ENCODE peak calls at places on chromosomes 7 and 10, in ten cellular contexts. One of them, this sample, is unnamed. For H3K27me3 and H3K4me1, the result is how much of the 10 kb centered on the place peaks cover.

GRCh38 chr7:95335093-95335492 is 10.8 kb upstream of the PON1 start:
- DNase-seq in colonic mucosa: no peak
- DNase-seq in mesendoderm: no peak
- DNase-seq in neural progenitor cell: no peak
- DNase-seq in GM23248: peak
- DNase-seq in PC-3: peak
- DNase-seq in mesenchymal stem cell: peak
- DNase-seq in HCT116: no peak
- DNase-seq in SK-N-SH: no peak
- DNase-seq in H9: no peak
- DNase-seq in this sample: peak

GRCh38 chr7:47866120-47866519 is 82.1 kb downstream of the PKD1L1 start:
- DNase-seq in colonic mucosa: no peak
- DNase-seq in mesendoderm: no peak
- DNase-seq in neural progenitor cell: no peak
- DNase-seq in GM23248: peak
- DNase-seq in PC-3: no peak
- DNase-seq in mesenchymal stem cell: no peak
- DNase-seq in HCT116: no peak
- DNase-seq in SK-N-SH: no peak
- DNase-seq in H9: no peak
- DNase-seq in this sample: no peak

GRCh38 chr10:14554843-14555205 is 219.9 kb downstream of the FAM107B start:
- DNase-seq in colonic mucosa: no peak
- DNase-seq in mesendoderm: no peak
- DNase-seq in neural progenitor cell: no peak
- DNase-seq in GM23248: no peak
- DNase-seq in PC-3: peak
- DNase-seq in mesenchymal stem cell: no peak
- DNase-seq in HCT116: no peak
- DNase-seq in SK-N-SH: no peak
- DNase-seq in H9: no peak
- DNase-seq in this sample: no peak

GRCh38 chr7:151199196-151199874 is 11.0 kb downstream of the H2BK1 start:
- DNase-seq in colonic mucosa: no peak
- DNase-seq in mesendoderm: peak
- DNase-seq in neural progenitor cell: peak
- DNase-seq in GM23248: no peak
- DNase-seq in PC-3: no peak
- DNase-seq in mesenchymal stem cell: no peak
- DNase-seq in HCT116: no peak
- DNase-seq in SK-N-SH: no peak
- DNase-seq in H9: peak
- DNase-seq in this sample: no peak

GRCh38 chr7:34096135-34096775 is 190.9 kb downstream of the BMPER start:
- DNase-seq in colonic mucosa: peak
- DNase-seq in mesendoderm: no peak
- DNase-seq in neural progenitor cell: no peak
- DNase-seq in GM23248: peak
- DNase-seq in PC-3: peak
- DNase-seq in mesenchymal stem cell: peak
- DNase-seq in HCT116: no peak
- DNase-seq in SK-N-SH: no peak
- DNase-seq in H9: no peak
- DNase-seq in this sample: peak

GRCh38 chr10:90988802-90989201 is 67.9 kb upstream of the ANKRD1 start:
- DNase-seq in colonic mucosa: no peak
- DNase-seq in mesendoderm: no peak
- DNase-seq in neural progenitor cell: no peak
- DNase-seq in GM23248: no peak
- DNase-seq in PC-3: no peak
- DNase-seq in mesenchymal stem cell: no peak
- DNase-seq in HCT116: no peak
- DNase-seq in SK-N-SH: no peak
- DNase-seq in H9: no peak
- DNase-seq in this sample: no peak

GRCh38 chr7:151726875-151727578 is 149.9 kb downstream of the PRKAG2 start:
- DNase-seq in colonic mucosa: no peak
- DNase-seq in mesendoderm: no peak
- DNase-seq in neural progenitor cell: no peak
- DNase-seq in GM23248: no peak
- DNase-seq in PC-3: no peak
- DNase-seq in mesenchymal stem cell: no peak
- DNase-seq in HCT116: no peak
- DNase-seq in SK-N-SH: peak
- DNase-seq in H9: no peak
- DNase-seq in this sample: no peak

GRCh38 chr10:61409132-61409531 is 44.0 kb downstream of the TMEM26 start:
- DNase-seq in colonic mucosa: no peak
- DNase-seq in mesendoderm: no peak
- DNase-seq in neural progenitor cell: peak
- DNase-seq in GM23248: no peak
- DNase-seq in PC-3: no peak
- DNase-seq in mesenchymal stem cell: no peak
- DNase-seq in HCT116: no peak
- DNase-seq in SK-N-SH: no peak
- DNase-seq in H9: no peak
- DNase-seq in this sample: no peak

GRCh38 chr7:101166603-101166908 is 1.2 kb upstream of the VGF start:
- DNase-seq in colonic mucosa: no peak
- DNase-seq in mesendoderm: peak
- DNase-seq in neural progenitor cell: no peak
- DNase-seq in GM23248: no peak
- DNase-seq in PC-3: no peak
- DNase-seq in mesenchymal stem cell: no peak
- DNase-seq in HCT116: no peak
- DNase-seq in SK-N-SH: peak
- DNase-seq in H9: no peak
- DNase-seq in this sample: no peak
- H3K27me3 ChIP-seq in colonic mucosa: half or more
- H3K27me3 ChIP-seq in mesendoderm: under half
- H3K27me3 ChIP-seq in neural progenitor cell: half or more
- H3K27me3 ChIP-seq in GM23248: under half
- H3K27me3 ChIP-seq in PC-3: under half
- H3K27me3 ChIP-seq in mesenchymal stem cell: half or more
- H3K27me3 ChIP-seq in HCT116: under half
- H3K27me3 ChIP-seq in SK-N-SH: under half
- H3K27me3 ChIP-seq in H9: under half
- H3K27me3 ChIP-seq in this sample: half or more

GRCh38 chr7:11191574-11192220 is 218.0 kb downstream of the PHF14 start:
- DNase-seq in colonic mucosa: no peak
- DNase-seq in mesendoderm: peak
- DNase-seq in neural progenitor cell: peak
- DNase-seq in GM23248: peak
- DNase-seq in PC-3: no peak
- DNase-seq in mesenchymal stem cell: no peak
- DNase-seq in HCT116: no peak
- DNase-seq in SK-N-SH: no peak
- DNase-seq in H9: peak
- DNase-seq in this sample: no peak

GRCh38 chr7:11193888-11194287 is 220.2 kb downstream of the PHF14 start:
- DNase-seq in colonic mucosa: no peak
- DNase-seq in mesendoderm: peak
- DNase-seq in neural progenitor cell: no peak
- DNase-seq in GM23248: peak
- DNase-seq in PC-3: no peak
- DNase-seq in mesenchymal stem cell: no peak
- DNase-seq in HCT116: no peak
- DNase-seq in SK-N-SH: no peak
- DNase-seq in H9: no peak
- DNase-seq in this sample: no peak

GRCh38 chr7:11193131-11193867 is 219.6 kb downstream of the PHF14 start:
- DNase-seq in colonic mucosa: no peak
- DNase-seq in mesendoderm: peak
- DNase-seq in neural progenitor cell: peak
- DNase-seq in GM23248: peak
- DNase-seq in PC-3: peak
- DNase-seq in mesenchymal stem cell: peak
- DNase-seq in HCT116: no peak
- DNase-seq in SK-N-SH: no peak
- DNase-seq in H9: peak
- DNase-seq in this sample: peak

GRCh38 chr7:11194492-11194891 is 220.8 kb downstream of the PHF14 start:
- DNase-seq in colonic mucosa: no peak
- DNase-seq in mesendoderm: no peak
- DNase-seq in neural progenitor cell: no peak
- DNase-seq in GM23248: peak
- DNase-seq in PC-3: no peak
- DNase-seq in mesenchymal stem cell: no peak
- DNase-seq in HCT116: no peak
- DNase-seq in SK-N-SH: no peak
- DNase-seq in H9: no peak
- DNase-seq in this sample: peak

DNA sequence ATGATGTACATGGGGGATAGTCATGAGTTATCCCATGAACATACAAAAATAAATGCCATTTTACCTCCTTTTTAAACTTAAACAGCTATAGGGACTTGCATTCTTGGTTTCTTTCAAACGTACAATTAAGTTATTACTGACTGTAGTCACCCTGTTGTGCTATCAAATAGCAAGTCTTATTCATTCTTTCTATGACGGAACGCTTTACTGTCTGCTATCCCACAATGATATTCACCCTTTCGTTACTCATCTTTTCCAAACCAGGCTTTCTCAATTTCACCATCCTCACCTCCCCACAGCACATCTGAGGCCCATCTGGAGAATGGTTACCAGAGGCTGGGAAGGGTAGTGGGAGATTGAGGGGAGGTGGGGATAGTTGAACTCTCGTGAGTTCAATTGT is 218.8 kb downstream of the PHF14 start:
- DNase-seq in colonic mucosa: no peak
- DNase-seq in mesendoderm: no peak
- DNase-seq in neural progenitor cell: no peak
- DNase-seq in GM23248: peak
- DNase-seq in PC-3: no peak
- DNase-seq in mesenchymal stem cell: peak
- DNase-seq in HCT116: no peak
- DNase-seq in SK-N-SH: no peak
- DNase-seq in H9: no peak
- DNase-seq in this sample: peak
- H3K9ac ChIP-seq in colonic mucosa: no peak
- H3K9ac ChIP-seq in mesendoderm: peak
- H3K9ac ChIP-seq in neural progenitor cell: no peak
- H3K9ac ChIP-seq in GM23248: peak
- H3K9ac ChIP-seq in PC-3: no peak
- H3K9ac ChIP-seq in mesenchymal stem cell: peak
- H3K9ac ChIP-seq in HCT116: no peak
- H3K9ac ChIP-seq in SK-N-SH: no peak
- H3K9ac ChIP-seq in H9: no peak
- H3K9ac ChIP-seq in this sample: peak

GRCh38 chr7:21640150-21640549 is 97.3 kb downstream of the DNAH11 start:
- DNase-seq in colonic mucosa: no peak
- DNase-seq in mesendoderm: no peak
- DNase-seq in neural progenitor cell: no peak
- DNase-seq in GM23248: no peak
- DNase-seq in PC-3: peak
- DNase-seq in mesenchymal stem cell: no peak
- DNase-seq in HCT116: no peak
- DNase-seq in SK-N-SH: no peak
- DNase-seq in H9: no peak
- DNase-seq in this sample: no peak
- H3K4me1 ChIP-seq in colonic mucosa: under half
- H3K4me1 ChIP-seq in mesendoderm: under half
- H3K4me1 ChIP-seq in neural progenitor cell: under half
- H3K4me1 ChIP-seq in GM23248: under half
- H3K4me1 ChIP-seq in PC-3: under half
- H3K4me1 ChIP-seq in mesenchymal stem cell: under half
- H3K4me1 ChIP-seq in HCT116: under half
- H3K4me1 ChIP-seq in SK-N-SH: under half
- H3K4me1 ChIP-seq in H9: under half
- H3K4me1 ChIP-seq in this sample: under half

GRCh38 chr7:97005764-97006145 is 402 bp downstream of the DLX6 start:
- DNase-seq in colonic mucosa: no peak
- DNase-seq in mesendoderm: no peak
- DNase-seq in neural progenitor cell: no peak
- DNase-seq in GM23248: no peak
- DNase-seq in PC-3: no peak
- DNase-seq in mesenchymal stem cell: no peak
- DNase-seq in HCT116: no peak
- DNase-seq in SK-N-SH: peak
- DNase-seq in H9: no peak
- DNase-seq in this sample: no peak

GRCh38 chr7:97003262-97004236 is 1.8 kb upstream of the DLX6 start:
- DNase-seq in colonic mucosa: no peak
- DNase-seq in mesendoderm: peak
- DNase-seq in neural progenitor cell: peak
- DNase-seq in GM23248: no peak
- DNase-seq in PC-3: no peak
- DNase-seq in mesenchymal stem cell: no peak
- DNase-seq in HCT116: no peak
- DNase-seq in SK-N-SH: peak
- DNase-seq in H9: peak
- DNase-seq in this sample: no peak

GRCh38 chr7:97006146-97006950 is 995 bp downstream of the DLX6 start:
- DNase-seq in colonic mucosa: no peak
- DNase-seq in mesendoderm: peak
- DNase-seq in neural progenitor cell: peak
- DNase-seq in GM23248: peak
- DNase-seq in PC-3: no peak
- DNase-seq in mesenchymal stem cell: peak
- DNase-seq in HCT116: no peak
- DNase-seq in SK-N-SH: peak
- DNase-seq in H9: peak
- DNase-seq in this sample: peak

GRCh38 chr7:97004237-97004930 is 969 bp upstream of the DLX6 start:
- DNase-seq in colonic mucosa: no peak
- DNase-seq in mesendoderm: no peak
- DNase-seq in neural progenitor cell: no peak
- DNase-seq in GM23248: no peak
- DNase-seq in PC-3: no peak
- DNase-seq in mesenchymal stem cell: no peak
- DNase-seq in HCT116: no peak
- DNase-seq in SK-N-SH: no peak
- DNase-seq in H9: no peak
- DNase-seq in this sample: no peak

DNA sequence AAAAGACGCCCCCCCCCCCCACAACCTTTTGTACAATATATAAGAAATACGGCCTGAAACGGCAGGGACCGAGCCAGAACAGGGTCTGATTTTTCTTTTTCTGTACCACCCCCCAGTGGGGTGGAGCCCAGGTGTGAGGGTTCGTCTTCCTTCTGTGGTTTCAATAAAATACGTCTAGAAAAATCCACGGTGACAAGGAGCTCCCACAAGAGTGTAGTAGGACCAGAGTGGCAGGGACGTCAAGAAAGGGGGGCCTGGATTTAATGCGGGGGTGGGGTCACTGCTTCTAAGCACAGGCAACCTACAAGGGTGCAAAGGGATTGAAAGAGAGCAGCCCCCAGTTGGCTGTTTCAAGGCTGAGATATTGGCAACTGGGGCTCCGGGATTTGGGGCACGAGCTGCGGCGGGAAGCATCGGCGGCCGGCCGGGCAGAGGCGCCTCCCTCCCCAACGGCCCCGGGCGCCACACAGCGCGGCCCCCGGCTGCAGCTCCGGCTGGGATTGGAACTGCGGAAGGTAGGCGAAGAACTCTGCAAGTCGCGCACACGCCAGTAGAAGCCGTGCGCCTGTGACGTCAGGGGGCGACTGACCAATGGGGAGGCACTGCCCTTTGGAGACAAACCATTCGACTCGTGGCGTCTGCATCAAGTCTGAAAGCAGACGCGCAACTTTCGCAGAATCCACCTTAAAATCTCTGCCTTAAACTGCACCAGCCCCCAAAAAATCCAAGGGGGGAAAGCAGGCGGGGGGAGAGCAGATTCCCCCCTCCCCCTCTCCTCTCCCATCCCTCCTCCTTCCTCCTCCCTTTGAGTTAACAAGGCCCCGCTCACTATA is at the start of gene DLX6:
- DNase-seq in colonic mucosa: peak
- DNase-seq in mesendoderm: peak
- DNase-seq in neural progenitor cell: peak
- DNase-seq in GM23248: peak
- DNase-seq in PC-3: no peak
- DNase-seq in mesenchymal stem cell: no peak
- DNase-seq in HCT116: no peak
- DNase-seq in SK-N-SH: peak
- DNase-seq in H9: peak
- DNase-seq in this sample: peak
- H3K27me3 ChIP-seq in colonic mucosa: half or more
- H3K27me3 ChIP-seq in mesendoderm: under half
- H3K27me3 ChIP-seq in neural progenitor cell: half or more
- H3K27me3 ChIP-seq in GM23248: half or more
- H3K27me3 ChIP-seq in PC-3: under half
- H3K27me3 ChIP-seq in mesenchymal stem cell: half or more
- H3K27me3 ChIP-seq in HCT116: under half
- H3K27me3 ChIP-seq in SK-N-SH: under half
- H3K27me3 ChIP-seq in H9: half or more
- H3K27me3 ChIP-seq in this sample: half or more

This sample was measured in adipocyte.